ENCODE peak calls at places on chromosome 4, in ten cellular contexts. One of them, this sample, is unnamed.

GRCh38 chr4:84916233-84916632 is 50.3 kb downstream of the WDFY3 start:
- DNase-seq in upper lobe of right lung: no peak
- DNase-seq in AG09319: no peak
- DNase-seq in psoas muscle: no peak
- DNase-seq in A673: peak
- DNase-seq in nephron progenitor cell: no peak
- DNase-seq in HL-60: no peak
- DNase-seq in activated B cell treated with CpG ODN at 0.5 μM for 24 hours: no peak
- DNase-seq in fibroblast of mammary gland: no peak
- DNase-seq in ascending aorta: no peak
- DNase-seq in this sample: no peak

GRCh38 chr4:38266616-38267015 is 306.4 kb downstream of the PTTG2 start:
- DNase-seq in upper lobe of right lung: no peak
- DNase-seq in AG09319: no peak
- DNase-seq in psoas muscle: no peak
- DNase-seq in A673: peak
- DNase-seq in nephron progenitor cell: no peak
- DNase-seq in HL-60: no peak
- DNase-seq in activated B cell treated with CpG ODN at 0.5 μM for 24 hours: no peak
- DNase-seq in fibroblast of mammary gland: peak
- DNase-seq in ascending aorta: peak
- DNase-seq in this sample: no peak

GRCh38 chr4:75817901-75818300 is 84.4 kb downstream of the PPEF2 start:
- DNase-seq in upper lobe of right lung: no peak
- DNase-seq in AG09319: no peak
- DNase-seq in psoas muscle: no peak
- DNase-seq in A673: no peak
- DNase-seq in nephron progenitor cell: no peak
- DNase-seq in HL-60: no peak
- DNase-seq in activated B cell treated with CpG ODN at 0.5 μM for 24 hours: no peak
- DNase-seq in fibroblast of mammary gland: no peak
- DNase-seq in ascending aorta: no peak
- DNase-seq in this sample: no peak

GRCh38 chr4:102842367-102842766 is 15.0 kb upstream of the UBE2D3 start:
- DNase-seq in upper lobe of right lung: no peak
- DNase-seq in AG09319: no peak
- DNase-seq in psoas muscle: no peak
- DNase-seq in A673: no peak
- DNase-seq in nephron progenitor cell: no peak
- DNase-seq in HL-60: no peak
- DNase-seq in activated B cell treated with CpG ODN at 0.5 μM for 24 hours: no peak
- DNase-seq in fibroblast of mammary gland: no peak
- DNase-seq in ascending aorta: no peak
- DNase-seq in this sample: no peak

GRCh38 chr4:48604527-48604926 is 114.5 kb downstream of the ZAR1 start:
- DNase-seq in upper lobe of right lung: no peak
- DNase-seq in AG09319: no peak
- DNase-seq in psoas muscle: no peak
- DNase-seq in A673: no peak
- DNase-seq in nephron progenitor cell: no peak
- DNase-seq in HL-60: no peak
- DNase-seq in activated B cell treated with CpG ODN at 0.5 μM for 24 hours: no peak
- DNase-seq in fibroblast of mammary gland: no peak
- DNase-seq in ascending aorta: no peak
- DNase-seq in this sample: no peak

GRCh38 chr4:152281211-152281610 is 254.7 kb downstream of the FBXW7 start:
- DNase-seq in upper lobe of right lung: no peak
- DNase-seq in AG09319: no peak
- DNase-seq in psoas muscle: no peak
- DNase-seq in A673: no peak
- DNase-seq in nephron progenitor cell: no peak
- DNase-seq in HL-60: no peak
- DNase-seq in activated B cell treated with CpG ODN at 0.5 μM for 24 hours: no peak
- DNase-seq in fibroblast of mammary gland: no peak
- DNase-seq in ascending aorta: no peak
- DNase-seq in this sample: no peak

GRCh38 chr4:35166437-35166836 is 1077.9 kb downstream of the ARAP2 start:
- DNase-seq in upper lobe of right lung: no peak
- DNase-seq in AG09319: no peak
- DNase-seq in psoas muscle: no peak
- DNase-seq in A673: no peak
- DNase-seq in nephron progenitor cell: no peak
- DNase-seq in HL-60: no peak
- DNase-seq in activated B cell treated with CpG ODN at 0.5 μM for 24 hours: no peak
- DNase-seq in fibroblast of mammary gland: no peak
- DNase-seq in ascending aorta: no peak
- DNase-seq in this sample: no peak

GRCh38 chr4:7960017-7960789 is 20.5 kb upstream of the AFAP1 start:
- DNase-seq in upper lobe of right lung: no peak
- DNase-seq in AG09319: no peak
- DNase-seq in psoas muscle: no peak
- DNase-seq in A673: no peak
- DNase-seq in nephron progenitor cell: no peak
- DNase-seq in HL-60: no peak
- DNase-seq in activated B cell treated with CpG ODN at 0.5 μM for 24 hours: no peak
- DNase-seq in fibroblast of mammary gland: peak
- DNase-seq in ascending aorta: no peak
- DNase-seq in this sample: no peak

GRCh38 chr4:26058537-26058936 is 144.5 kb downstream of the SMIM20 start:
- DNase-seq in upper lobe of right lung: no peak
- DNase-seq in AG09319: no peak
- DNase-seq in psoas muscle: no peak
- DNase-seq in A673: no peak
- DNase-seq in nephron progenitor cell: no peak
- DNase-seq in HL-60: no peak
- DNase-seq in activated B cell treated with CpG ODN at 0.5 μM for 24 hours: no peak
- DNase-seq in fibroblast of mammary gland: no peak
- DNase-seq in ascending aorta: no peak
- DNase-seq in this sample: no peak

GRCh38 chr4:84647307-84647884 is 64.5 kb downstream of the CDS1 start:
- DNase-seq in upper lobe of right lung: no peak
- DNase-seq in AG09319: no peak
- DNase-seq in psoas muscle: no peak
- DNase-seq in A673: peak
- DNase-seq in nephron progenitor cell: no peak
- DNase-seq in HL-60: no peak
- DNase-seq in activated B cell treated with CpG ODN at 0.5 μM for 24 hours: no peak
- DNase-seq in fibroblast of mammary gland: peak
- DNase-seq in ascending aorta: no peak
- DNase-seq in this sample: no peak

GRCh38 chr4:11428161-11428700 is 463 bp downstream of the HS3ST1 start:
- DNase-seq in upper lobe of right lung: no peak
- DNase-seq in AG09319: no peak
- DNase-seq in psoas muscle: no peak
- DNase-seq in A673: no peak
- DNase-seq in nephron progenitor cell: peak
- DNase-seq in HL-60: no peak
- DNase-seq in activated B cell treated with CpG ODN at 0.5 μM for 24 hours: no peak
- DNase-seq in fibroblast of mammary gland: no peak
- DNase-seq in ascending aorta: no peak
- DNase-seq in this sample: no peak

GRCh38 chr4:125331116-125331515 is 16.4 kb downstream of the FAT4 start:
- DNase-seq in upper lobe of right lung: no peak
- DNase-seq in AG09319: no peak
- DNase-seq in psoas muscle: no peak
- DNase-seq in A673: no peak
- DNase-seq in nephron progenitor cell: no peak
- DNase-seq in HL-60: no peak
- DNase-seq in activated B cell treated with CpG ODN at 0.5 μM for 24 hours: no peak
- DNase-seq in fibroblast of mammary gland: no peak
- DNase-seq in ascending aorta: no peak
- DNase-seq in this sample: no peak

GRCh38 chr4:153212755-153213154 is 8.5 kb downstream of the TRIM2 start:
- DNase-seq in upper lobe of right lung: no peak
- DNase-seq in AG09319: no peak
- DNase-seq in psoas muscle: no peak
- DNase-seq in A673: no peak
- DNase-seq in nephron progenitor cell: no peak
- DNase-seq in HL-60: no peak
- DNase-seq in activated B cell treated with CpG ODN at 0.5 μM for 24 hours: no peak
- DNase-seq in fibroblast of mammary gland: no peak
- DNase-seq in ascending aorta: no peak
- DNase-seq in this sample: no peak

GRCh38 chr4:8165374-8165896 is 6.8 kb upstream of the ABLIM2 start:
- DNase-seq in upper lobe of right lung: no peak
- DNase-seq in AG09319: no peak
- DNase-seq in psoas muscle: peak
- DNase-seq in A673: no peak
- DNase-seq in nephron progenitor cell: peak
- DNase-seq in HL-60: no peak
- DNase-seq in activated B cell treated with CpG ODN at 0.5 μM for 24 hours: no peak
- DNase-seq in fibroblast of mammary gland: no peak
- DNase-seq in ascending aorta: no peak
- DNase-seq in this sample: no peak

GRCh38 chr4:185238261-185238681 is 28.9 kb downstream of the SNX25 start:
- DNase-seq in upper lobe of right lung: no peak
- DNase-seq in AG09319: no peak
- DNase-seq in psoas muscle: no peak
- DNase-seq in A673: no peak
- DNase-seq in nephron progenitor cell: no peak
- DNase-seq in HL-60: no peak
- DNase-seq in activated B cell treated with CpG ODN at 0.5 μM for 24 hours: no peak
- DNase-seq in fibroblast of mammary gland: peak
- DNase-seq in ascending aorta: no peak
- DNase-seq in this sample: no peak

GRCh38 chr4:123597586-123597985 is 201.0 kb downstream of the SPRY1 start:
- DNase-seq in upper lobe of right lung: no peak
- DNase-seq in AG09319: no peak
- DNase-seq in psoas muscle: no peak
- DNase-seq in A673: no peak
- DNase-seq in nephron progenitor cell: no peak
- DNase-seq in HL-60: no peak
- DNase-seq in activated B cell treated with CpG ODN at 0.5 μM for 24 hours: no peak
- DNase-seq in fibroblast of mammary gland: no peak
- DNase-seq in ascending aorta: no peak
- DNase-seq in this sample: no peak

GRCh38 chr4:148090503-148091476 is 351.4 kb downstream of the NR3C2 start:
- DNase-seq in upper lobe of right lung: no peak
- DNase-seq in AG09319: no peak
- DNase-seq in psoas muscle: no peak
- DNase-seq in A673: no peak
- DNase-seq in nephron progenitor cell: no peak
- DNase-seq in HL-60: no peak
- DNase-seq in activated B cell treated with CpG ODN at 0.5 μM for 24 hours: no peak
- DNase-seq in fibroblast of mammary gland: no peak
- DNase-seq in ascending aorta: no peak
- DNase-seq in this sample: no peak

GRCh38 chr4:182265881-182266280 is 22.7 kb downstream of the TENM3 start:
- DNase-seq in upper lobe of right lung: no peak
- DNase-seq in AG09319: no peak
- DNase-seq in psoas muscle: no peak
- DNase-seq in A673: no peak
- DNase-seq in nephron progenitor cell: no peak
- DNase-seq in HL-60: no peak
- DNase-seq in activated B cell treated with CpG ODN at 0.5 μM for 24 hours: no peak
- DNase-seq in fibroblast of mammary gland: no peak
- DNase-seq in ascending aorta: no peak
- DNase-seq in this sample: no peak
- TF ChIP-seq CTCF in upper lobe of right lung: no peak
- TF ChIP-seq CTCF in AG09319: no peak
- TF ChIP-seq CTCF in psoas muscle: peak
- TF ChIP-seq CTCF in A673: peak
- TF ChIP-seq CTCF in nephron progenitor cell: no peak
- TF ChIP-seq CTCF in HL-60: no peak
- TF ChIP-seq CTCF in activated B cell treated with CpG ODN at 0.5 μM for 24 hours: no peak
- TF ChIP-seq CTCF in fibroblast of mammary gland: no peak
- TF ChIP-seq CTCF in ascending aorta: no peak
- TF ChIP-seq CTCF in this sample: no peak

GRCh38 chr4:163251204-163251603 is 81.2 kb downstream of the NPY1R start:
- DNase-seq in upper lobe of right lung: no peak
- DNase-seq in AG09319: no peak
- DNase-seq in psoas muscle: no peak
- DNase-seq in A673: peak
- DNase-seq in nephron progenitor cell: no peak
- DNase-seq in HL-60: no peak
- DNase-seq in activated B cell treated with CpG ODN at 0.5 μM for 24 hours: no peak
- DNase-seq in fibroblast of mammary gland: no peak
- DNase-seq in ascending aorta: no peak
- DNase-seq in this sample: no peak
- TF ChIP-seq CTCF in upper lobe of right lung: no peak
- TF ChIP-seq CTCF in AG09319: no peak
- TF ChIP-seq CTCF in psoas muscle: no peak
- TF ChIP-seq CTCF in A673: peak
- TF ChIP-seq CTCF in nephron progenitor cell: peak
- TF ChIP-seq CTCF in HL-60: no peak
- TF ChIP-seq CTCF in activated B cell treated with CpG ODN at 0.5 μM for 24 hours: no peak
- TF ChIP-seq CTCF in fibroblast of mammary gland: no peak
- TF ChIP-seq CTCF in ascending aorta: no peak
- TF ChIP-seq CTCF in this sample: no peak

GRCh38 chr4:142278663-142279062 is 567.4 kb downstream of the INPP4B start:
- DNase-seq in upper lobe of right lung: no peak
- DNase-seq in AG09319: no peak
- DNase-seq in psoas muscle: no peak
- DNase-seq in A673: no peak
- DNase-seq in nephron progenitor cell: no peak
- DNase-seq in HL-60: peak
- DNase-seq in activated B cell treated with CpG ODN at 0.5 μM for 24 hours: no peak
- DNase-seq in fibroblast of mammary gland: no peak
- DNase-seq in ascending aorta: no peak
- DNase-seq in this sample: no peak

GRCh38 chr4:142285222-142285583 is 560.9 kb downstream of the INPP4B start:
- DNase-seq in upper lobe of right lung: no peak
- DNase-seq in AG09319: no peak
- DNase-seq in psoas muscle: no peak
- DNase-seq in A673: no peak
- DNase-seq in nephron progenitor cell: no peak
- DNase-seq in HL-60: no peak
- DNase-seq in activated B cell treated with CpG ODN at 0.5 μM for 24 hours: no peak
- DNase-seq in fibroblast of mammary gland: no peak
- DNase-seq in ascending aorta: no peak
- DNase-seq in this sample: no peak

GRCh38 chr4:142284402-142285221 is 561.5 kb downstream of the INPP4B start:
- DNase-seq in upper lobe of right lung: no peak
- DNase-seq in AG09319: no peak
- DNase-seq in psoas muscle: no peak
- DNase-seq in A673: no peak
- DNase-seq in nephron progenitor cell: no peak
- DNase-seq in HL-60: no peak
- DNase-seq in activated B cell treated with CpG ODN at 0.5 μM for 24 hours: no peak
- DNase-seq in fibroblast of mammary gland: no peak
- DNase-seq in ascending aorta: no peak
- DNase-seq in this sample: no peak

GRCh38 chr4:142281999-142282398 is 564.1 kb downstream of the INPP4B start:
- DNase-seq in upper lobe of right lung: no peak
- DNase-seq in AG09319: no peak
- DNase-seq in psoas muscle: no peak
- DNase-seq in A673: no peak
- DNase-seq in nephron progenitor cell: no peak
- DNase-seq in HL-60: no peak
- DNase-seq in activated B cell treated with CpG ODN at 0.5 μM for 24 hours: no peak
- DNase-seq in fibroblast of mammary gland: no peak
- DNase-seq in ascending aorta: no peak
- DNase-seq in this sample: no peak

GRCh38 chr4:142282870-142283431 is 563.1 kb downstream of the INPP4B start:
- DNase-seq in upper lobe of right lung: no peak
- DNase-seq in AG09319: no peak
- DNase-seq in psoas muscle: no peak
- DNase-seq in A673: peak
- DNase-seq in nephron progenitor cell: peak
- DNase-seq in HL-60: peak
- DNase-seq in activated B cell treated with CpG ODN at 0.5 μM for 24 hours: no peak
- DNase-seq in fibroblast of mammary gland: peak
- DNase-seq in ascending aorta: no peak
- DNase-seq in this sample: no peak
- TF ChIP-seq CTCF in upper lobe of right lung: peak
- TF ChIP-seq CTCF in AG09319: peak
- TF ChIP-seq CTCF in psoas muscle: no peak
- TF ChIP-seq CTCF in A673: peak
- TF ChIP-seq CTCF in nephron progenitor cell: peak
- TF ChIP-seq CTCF in HL-60: peak
- TF ChIP-seq CTCF in activated B cell treated with CpG ODN at 0.5 μM for 24 hours: no peak
- TF ChIP-seq CTCF in fibroblast of mammary gland: peak
- TF ChIP-seq CTCF in ascending aorta: peak
- TF ChIP-seq CTCF in this sample: peak

GRCh38 chr4:17667253-17667652 is 52.8 kb downstream of the MED28 start:
- DNase-seq in upper lobe of right lung: no peak
- DNase-seq in AG09319: no peak
- DNase-seq in psoas muscle: no peak
- DNase-seq in A673: no peak
- DNase-seq in nephron progenitor cell: no peak
- DNase-seq in HL-60: no peak
- DNase-seq in activated B cell treated with CpG ODN at 0.5 μM for 24 hours: no peak
- DNase-seq in fibroblast of mammary gland: no peak
- DNase-seq in ascending aorta: no peak
- DNase-seq in this sample: no peak
- TF ChIP-seq CTCF in upper lobe of right lung: no peak
- TF ChIP-seq CTCF in AG09319: no peak
- TF ChIP-seq CTCF in psoas muscle: no peak
- TF ChIP-seq CTCF in A673: no peak
- TF ChIP-seq CTCF in nephron progenitor cell: no peak
- TF ChIP-seq CTCF in HL-60: no peak
- TF ChIP-seq CTCF in activated B cell treated with CpG ODN at 0.5 μM for 24 hours: no peak
- TF ChIP-seq CTCF in fibroblast of mammary gland: no peak
- TF ChIP-seq CTCF in ascending aorta: no peak
- TF ChIP-seq CTCF in this sample: no peak